ENCODE peak calls at places on chromosomes 4 and X, in four cellular contexts. D is osteocyte, Z is A673, J is D721Med. I is an unnamed sample.
A peak's percentile ranks its signal among the peaks of the same experiment; 100 is the strongest.

GRCh38 chr4:85548116-85548515 is 73.2 kb downstream of the ARHGAP24 start:
- DNase-seq in Z (no peak), D (no peak), J (no peak), I (no peak)

GRCh38 chrX:29478336-29479069 is 736.9 kb upstream of the MAGEB2 start:
- DNase-seq in Z (peak; percentile 74), D (no peak), J (no peak), I (no peak)

GRCh38 chr4:127212701-127213100 is 420.1 kb upstream of the INTU start:
- DNase-seq in D (no peak), J (no peak), Z (no peak), I (no peak)

GRCh38 chr4:165461176-165461835 is 82.5 kb downstream of the CPE start:
- DNase-seq in D (no peak), Z (no peak), J (no peak), I (no peak)

GRCh38 chr4:27357283-27357682 is 496.6 kb downstream of the STIM2 start:
- DNase-seq in J (no peak), Z (peak; percentile 14), D (no peak), I (no peak)

GRCh38 chr4:94690851-94691254 is 66.9 kb upstream of the BMPR1B start:
- DNase-seq in D (no peak), J (no peak), Z (no peak), I (no peak)

GRCh38 chr4:97590266-97590665 is 553.0 kb downstream of the STPG2 start:
- DNase-seq in J (no peak), D (no peak), Z (no peak), I (no peak)

GRCh38 chr4:105170703-105171102 is 24.0 kb downstream of the TET2 start:
- DNase-seq in J (no peak), D (no peak), Z (no peak), I (no peak)

GRCh38 chr4:20624783-20625364 is 75.4 kb upstream of the PACRGL start:
- DNase-seq in Z (no peak), D (no peak), J (no peak), I (no peak)

GRCh38 chrX:41481264-41482109 is 34.3 kb downstream of the NYX start:
- DNase-seq in D (no peak), Z (peak; percentile 12), J (no peak), I (no peak)

GRCh38 chrX:123818243-123818642 is 41.6 kb upstream of the XIAP start:
- DNase-seq in Z (no peak), D (no peak), J (no peak), I (no peak)

GRCh38 chrX:21990812-21991211 is 41.3 kb upstream of the PHEX start:
- DNase-seq in Z (no peak), D (no peak), J (no peak), I (no peak)

GRCh38 chr4:83223781-83224180 is 60.8 kb downstream of the COQ2 start:
- DNase-seq in Z (no peak), D (no peak), J (no peak), I (no peak)

GRCh38 chrX:136495043-136495442 is 2.3 kb upstream of the HTATSF1 start:
- DNase-seq in D (no peak), Z (no peak), J (no peak), I (no peak)

GRCh38 chrX:47456080-47456479 is 26.9 kb downstream of the ZNF41 start:
- DNase-seq in D (no peak), J (no peak), Z (no peak), I (no peak)

GRCh38 chr4:136680271-136680670 is 852.0 kb downstream of the PCDH18 start:
- DNase-seq in Z (peak; percentile 88), J (no peak), D (no peak), I (no peak)

GRCh38 chrX:15430584-15430983 is 46.4 kb upstream of the VEGFD start:
- DNase-seq in J (no peak), D (no peak), Z (peak; percentile 51), I (no peak)

GRCh38 chr4:111556141-111556781 is 589.0 kb upstream of the FAM241A start:
- DNase-seq in J (no peak), Z (no peak), D (no peak), I (no peak)

GRCh38 chr4:8307126-8307525 is 37.6 kb downstream of the HTRA3 start:
- DNase-seq in J (no peak), D (no peak), Z (no peak), I (peak; percentile 76)

GRCh38 chrX:40098264-40099045 is 697 bp upstream of the BCOR start:
- DNase-seq in D (no peak), Z (peak; percentile 82), J (no peak), I (no peak)

GRCh38 chr4:174467107-174467506 is 55.2 kb downstream of the HPGD start:
- DNase-seq in J (no peak), Z (no peak), D (no peak), I (no peak)

GRCh38 chr4:15037923-15038541 is 35.8 kb downstream of the CPEB2 start:
- DNase-seq in D (no peak), Z (no peak), J (no peak), I (no peak)

GRCh38 chr4:55431710-55432336 is 36.1 kb downstream of the TMEM165 start:
- DNase-seq in J (no peak), D (no peak), Z (no peak), I (no peak)

GRCh38 chr4:101200561-101200960 is 146.8 kb downstream of the PPP3CA start:
- DNase-seq in D (no peak), J (no peak), Z (peak; percentile 61), I (no peak)

DNA sequence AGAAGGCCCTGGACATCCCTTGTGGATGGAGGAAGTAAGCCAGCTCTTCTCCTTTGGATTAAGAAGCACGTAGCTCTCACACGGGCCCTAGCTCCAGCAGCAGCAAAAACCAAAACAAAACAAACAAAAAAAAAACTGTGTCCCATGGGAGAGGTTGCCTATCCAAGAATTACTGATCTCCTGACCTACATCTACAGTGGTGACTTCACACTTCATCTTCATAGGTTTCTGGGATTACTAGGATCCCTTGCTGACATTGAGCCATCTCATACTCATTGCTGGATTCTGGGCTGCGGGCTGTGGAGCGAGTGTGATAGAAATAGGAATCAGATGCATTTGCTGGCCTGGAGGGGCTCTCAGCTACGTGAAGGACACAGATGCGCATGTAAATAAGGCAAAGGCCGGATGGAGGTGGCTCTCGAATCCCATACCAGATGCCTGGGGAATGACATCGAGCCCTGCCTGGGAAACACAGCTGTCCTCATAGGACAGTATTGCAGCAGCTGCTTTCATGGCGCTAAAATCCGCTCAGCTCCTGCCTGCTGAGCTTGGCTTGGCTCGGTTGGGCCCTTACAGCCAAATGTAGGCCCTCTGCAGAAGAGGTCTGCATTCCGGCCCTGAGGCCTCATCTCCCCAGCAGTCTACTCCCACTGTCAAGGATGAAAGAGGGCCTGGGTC is 41.7 kb downstream of the CNGA2 start:
- DNase-seq in Z (no peak), D (peak; percentile 65), J (no peak), I (no peak)
- TF ChIP-seq CTCF in Z (no peak), D (no peak), J (no peak), I (no peak)

GRCh38 chrX:128518508-128518907 is 466.3 kb upstream of the ACTRT1 start:
- DNase-seq in Z (peak; percentile 51), D (no peak), J (no peak), I (no peak)
- TF ChIP-seq CTCF in Z (peak; percentile 65), D (peak; percentile 24), J (peak; percentile 56), I (peak; percentile 56)

DNA sequence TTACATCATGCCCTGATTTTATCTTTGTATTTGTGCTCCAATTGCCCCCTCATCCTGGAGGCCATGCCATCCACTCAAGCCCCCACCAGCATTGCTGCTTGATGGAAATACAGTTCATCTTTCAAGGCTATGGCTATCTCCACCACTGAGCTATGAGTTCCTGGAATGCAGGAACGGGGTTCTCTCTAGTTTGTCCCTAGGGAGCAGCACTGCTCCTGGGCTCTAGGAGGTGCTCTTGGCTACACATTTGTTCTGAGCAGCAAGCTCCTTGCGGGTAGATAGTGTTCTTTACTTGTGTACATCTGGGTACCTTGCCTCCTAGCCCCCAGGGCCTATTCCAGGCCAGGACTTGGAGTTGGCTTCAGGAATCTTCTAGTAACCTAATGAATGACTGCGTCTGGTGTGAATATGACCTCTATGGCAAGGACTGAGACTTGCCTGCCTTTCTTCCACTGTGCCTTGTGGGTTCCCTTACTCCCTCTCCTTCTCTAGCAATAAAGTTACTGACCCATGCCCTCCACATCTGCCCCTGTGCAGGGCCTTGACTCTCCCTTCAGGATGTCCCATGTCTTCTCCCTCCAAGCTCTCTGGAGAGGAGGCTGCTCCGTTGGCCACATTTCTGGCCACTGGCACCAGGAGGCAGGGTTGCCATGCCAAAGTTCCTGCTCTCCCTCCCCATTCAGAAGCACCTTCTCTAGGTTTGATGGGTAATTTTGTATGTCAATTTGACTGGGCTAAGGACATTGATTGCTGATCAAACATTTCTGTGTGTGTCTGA is 7.6 kb downstream of the CITED1 start:
- DNase-seq in Z (peak; percentile 64), D (peak; percentile 40), J (no peak), I (no peak)
- TF ChIP-seq CTCF in Z (peak; percentile 63), D (no peak), J (peak; percentile 19), I (peak; percentile 13)

DNA sequence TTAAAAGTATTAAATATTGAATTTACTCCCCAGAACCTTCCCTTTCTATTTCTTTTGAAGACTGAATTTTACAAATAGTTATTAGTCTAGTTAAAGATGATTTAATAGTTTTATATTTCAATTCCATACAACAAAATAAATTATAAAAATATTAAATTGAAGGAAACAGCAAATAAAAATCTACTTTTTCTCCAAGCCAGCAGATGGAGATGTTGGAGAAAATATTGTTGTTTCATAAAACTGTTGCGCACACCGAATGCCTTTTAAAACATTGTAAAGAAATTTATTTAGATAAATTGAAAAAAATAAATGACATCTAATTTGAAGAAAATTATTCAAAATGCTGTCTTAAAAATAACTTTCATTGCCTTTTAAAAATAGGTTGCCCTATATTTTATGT is 5.5 kb downstream of the GRIA2 start:
- DNase-seq in J (no peak), Z (no peak), D (no peak), I (no peak)
- TF ChIP-seq CTCF in J (no peak), Z (no peak), D (peak; percentile 38), I (peak; percentile 63)

I was measured in chondrocyte.